ENCODE peak calls at places on chromosome 12, in nine cellular contexts. T is H9; N is ovary; I is posterior vena cava; H is activated naive CD4-positive, alpha-beta T cell; X is fibroblast of pulmonary artery; K is Calu3; V is progenitor cell of endocrine pancreas; B is IMR-90. U is an unnamed sample.

GRCh38 chr12:52142431-52142830 is 49.4 kb downstream of the KRT80 start:
- DNase-seq in T (no peak), N (no peak), I (no peak), H (no peak), X (no peak), K (no peak), V (no peak), B (no peak), U (no peak)

GRCh38 chr12:6688543-6688999 is 604 bp downstream of the ZNF384 start:
- DNase-seq in T (no peak), N (peak; percentile 54), I (no peak), H (peak; percentile 39), X (no peak), K (peak; percentile 30), V (no peak), B (peak; percentile 13), U (peak; percentile 2)

GRCh38 chr12:123595729-123596128 is 6.2 kb upstream of the DDX55 start:
- DNase-seq in T (no peak), N (no peak), I (no peak), H (no peak), X (no peak), K (no peak), V (no peak), B (peak; percentile 32), U (no peak)

GRCh38 chr12:91785655-91786489 is 359.8 kb downstream of the BTG1 start:
- DNase-seq in T (no peak), N (no peak), I (no peak), H (no peak), X (no peak), K (no peak), V (no peak), B (no peak), U (no peak)

GRCh38 chr12:64566882-64567517 is 43.3 kb upstream of the RASSF3 start:
- DNase-seq in T (no peak), N (no peak), I (no peak), H (no peak), X (no peak), K (no peak), V (no peak), B (no peak), U (no peak)

GRCh38 chr12:80580254-80580653 is 127.2 kb upstream of the MYF6 start:
- DNase-seq in T (no peak), N (no peak), I (no peak), H (no peak), X (peak; percentile 76), K (no peak), V (no peak), B (peak; percentile 97), U (peak; percentile 68)

GRCh38 chr12:83196694-83197350 is 510.1 kb downstream of the TMTC2 start:
- DNase-seq in T (no peak), N (no peak), I (no peak), H (no peak), X (no peak), K (no peak), V (no peak), B (no peak), U (no peak)

GRCh38 chr12:11959117-11959823 is 111.5 kb upstream of the BCL2L14 start:
- DNase-seq in T (no peak), N (no peak), I (no peak), H (no peak), X (no peak), K (peak; percentile 36), V (no peak), B (peak; percentile 23), U (peak; percentile 42)

GRCh38 chr12:12943589-12944260 is 8.2 kb downstream of the GPRC5D start:
- DNase-seq in T (no peak), N (no peak), I (no peak), H (no peak), X (no peak), K (no peak), V (no peak), B (peak; percentile 52), U (no peak)

GRCh38 chr12:3885179-3886094 is 12.2 kb upstream of the PARP11 start:
- DNase-seq in T (no peak), N (peak; percentile 26), I (no peak), H (no peak), X (peak; percentile 72), K (peak; percentile 5), V (no peak), B (peak; percentile 48), U (peak; percentile 27)

GRCh38 chr12:45671254-45671653 is 58.3 kb upstream of the ARID2 start:
- DNase-seq in T (no peak), N (no peak), I (no peak), H (no peak), X (peak; percentile 49), K (no peak), V (no peak), B (peak; percentile 79), U (peak; percentile 50)

GRCh38 chr12:53575502-53576264 is 50.5 kb downstream of the ATF7 start:
- DNase-seq in T (no peak), N (no peak), I (no peak), H (no peak), X (peak; percentile 83), K (no peak), V (no peak), B (peak; percentile 83), U (peak; percentile 41)

GRCh38 chr12:25023808-25024207 is 74.9 kb upstream of the BCAT1 start:
- DNase-seq in T (no peak), N (no peak), I (no peak), H (no peak), X (no peak), K (no peak), V (no peak), B (no peak), U (no peak)

GRCh38 chr12:85733441-85733840 is 102.8 kb downstream of the RASSF9 start:
- DNase-seq in T (no peak), N (no peak), I (no peak), H (no peak), X (peak; percentile 79), K (no peak), V (no peak), B (peak; percentile 10), U (peak; percentile 43)

GRCh38 chr12:17609152-17609551 is 480.8 kb downstream of the RERGL start:
- DNase-seq in T (no peak), N (no peak), I (no peak), H (no peak), X (no peak), K (no peak), V (no peak), B (no peak), U (no peak)

GRCh38 chr12:4743046-4743445 is 22.8 kb downstream of the GALNT8 start:
- DNase-seq in T (no peak), N (no peak), I (no peak), H (no peak), X (no peak), K (no peak), V (no peak), B (no peak), U (no peak)

GRCh38 chr12:97168804-97169203 is 261.7 kb downstream of the NEDD1 start:
- DNase-seq in T (no peak), N (no peak), I (no peak), H (no peak), X (no peak), K (no peak), V (no peak), B (no peak), U (no peak)

GRCh38 chr12:106919910-106920544 is 35.7 kb upstream of the TMEM263 start:
- DNase-seq in T (no peak), N (no peak), I (no peak), H (no peak), X (peak; percentile 76), K (peak; percentile 48), V (no peak), B (peak; percentile 63), U (peak; percentile 30)

GRCh38 chr12:102769323-102769916 is 147.6 kb downstream of the PAH start:
- DNase-seq in T (peak; percentile 74), N (peak; percentile 63), I (peak; percentile 83), H (no peak), X (peak; percentile 69), K (peak; percentile 69), V (peak; percentile 40), B (peak; percentile 58), U (peak; percentile 72)

GRCh38 chr12:122935318-122935717 is 30.9 kb downstream of the ABCB9 start:
- DNase-seq in T (no peak), N (no peak), I (no peak), H (no peak), X (no peak), K (no peak), V (no peak), B (no peak), U (no peak)

GRCh38 chr12:131041216-131041967 is 87.7 kb downstream of the ADGRD1 start:
- DNase-seq in T (no peak), N (no peak), I (peak; percentile 72), H (no peak), X (no peak), K (no peak), V (no peak), B (no peak), U (no peak)

GRCh38 chr12:38921025-38921677 is 15.8 kb upstream of the CPNE8 start:
- DNase-seq in T (peak; percentile 72), N (no peak), I (no peak), H (no peak), X (peak; percentile 72), K (peak; percentile 48), V (peak; percentile 16), B (no peak), U (peak; percentile 28)

GRCh38 chr12:69254046-69254445 is 14.7 kb downstream of the CPSF6 start:
- DNase-seq in T (no peak), N (no peak), I (no peak), H (no peak), X (peak; percentile 72), K (no peak), V (no peak), B (peak; percentile 46), U (no peak)

GRCh38 chr12:55365086-55365485 is 2.3 kb downstream of the OR6C75 start:
- DNase-seq in T (no peak), N (no peak), I (no peak), H (no peak), X (no peak), K (no peak), V (no peak), B (no peak), U (no peak)

GRCh38 chr12:114935658-114936057 is 251.7 kb upstream of the TBX3 start:
- DNase-seq in T (no peak), N (no peak), I (no peak), H (no peak), X (no peak), K (no peak), V (no peak), B (no peak), U (no peak)

GRCh38 chr12:12723681-12724420 is 6.7 kb downstream of the CDKN1B start:
- DNase-seq in T (peak; percentile 56), N (peak; percentile 48), I (peak; percentile 82), H (peak; percentile 37), X (no peak), K (peak; percentile 32), V (peak; percentile 44), B (peak; percentile 25), U (no peak)

GRCh38 chr12:55705802-55706402 is 1.8 kb downstream of the ITGA7 start:
- DNase-seq in T (peak; percentile 79), N (no peak), I (no peak), H (no peak), X (no peak), K (peak; percentile 40), V (no peak), B (no peak), U (no peak)

GRCh38 chr12:42322567-42322966 is 3.3 kb downstream of the ZCRB1 start:
- DNase-seq in T (no peak), N (no peak), I (no peak), H (no peak), X (no peak), K (no peak), V (no peak), B (no peak), U (no peak)

GRCh38 chr12:132106921-132107320 is 37.2 kb downstream of the DDX51 start:
- DNase-seq in T (no peak), N (no peak), I (no peak), H (no peak), X (no peak), K (no peak), V (no peak), B (peak; percentile 59), U (no peak)

GRCh38 chr12:47286676-47287075 is 206.9 kb upstream of the AMIGO2 start:
- DNase-seq in T (no peak), N (no peak), I (no peak), H (no peak), X (no peak), K (no peak), V (no peak), B (no peak), U (no peak)

GRCh38 chr12:92094751-92095161 is 50.9 kb downstream of the BTG1 start:
- DNase-seq in T (no peak), N (no peak), I (no peak), H (no peak), X (peak; percentile 35), K (no peak), V (no peak), B (peak; percentile 30), U (peak; percentile 43)

U was measured in brain microvascular endothelial cell.